ENCODE peak calls at places on chromosome 13, in eight cellular contexts. H is ovary, C is T-helper 1 cell, R is T-helper 9 cell, W is HEK293T, K is hepatocyte, V is thoracic aorta, Z is pons. B is an unnamed sample.

GRCh38 chr13:50512602-50513527 is 330.6 kb downstream of the DLEU7 start:
- DNase-seq in H (peak), C (peak), R (peak), W (peak), K (peak), V (no peak), Z (peak), B (peak)

GRCh38 chr13:112693831-112694497 is 4.1 kb downstream of the ATP11A start:
- DNase-seq in H (peak), C (no peak), R (no peak), W (no peak), K (no peak), V (no peak), Z (peak), B (no peak)

GRCh38 chr13:43307921-43308433 is 284.6 kb downstream of the DNAJC15 start:
- DNase-seq in H (peak), C (no peak), R (no peak), W (no peak), K (peak), V (peak), Z (peak), B (peak)

GRCh38 chr13:29937836-29938235 is 87.4 kb upstream of the UBL3 start:
- DNase-seq in H (no peak), C (no peak), R (peak), W (no peak), K (no peak), V (no peak), Z (no peak), B (no peak)

GRCh38 chr13:97015661-97016350 is 21.5 kb upstream of the OXGR1 start:
- DNase-seq in H (no peak), C (no peak), R (no peak), W (no peak), K (no peak), V (no peak), Z (no peak), B (no peak)

GRCh38 chr13:37995052-37995451 is 125.5 kb upstream of the TRPC4 start:
- DNase-seq in H (no peak), C (no peak), R (no peak), W (peak), K (peak), V (no peak), Z (no peak), B (no peak)

GRCh38 chr13:40667622-40667978 is 1.2 kb upstream of the FOXO1 start:
- DNase-seq in H (peak), C (no peak), R (no peak), W (no peak), K (no peak), V (no peak), Z (no peak), B (no peak)

GRCh38 chr13:101627556-101627943 is 175.1 kb downstream of the ITGBL1 start:
- DNase-seq in H (no peak), C (no peak), R (no peak), W (no peak), K (no peak), V (no peak), Z (peak), B (no peak)

GRCh38 chr13:23460309-23460708 is 26.8 kb upstream of the SACS start:
- DNase-seq in H (no peak), C (no peak), R (no peak), W (no peak), K (no peak), V (no peak), Z (no peak), B (no peak)

GRCh38 chr13:74298912-74299311 is 164.7 kb upstream of the KLF12 start:
- DNase-seq in H (no peak), C (no peak), R (no peak), W (no peak), K (no peak), V (no peak), Z (no peak), B (no peak)

GRCh38 chr13:24251525-24251924 is 57.9 kb upstream of the C1QTNF9 start:
- DNase-seq in H (no peak), C (peak), R (peak), W (no peak), K (no peak), V (no peak), Z (no peak), B (no peak)

GRCh38 chr13:30559274-30559673 is 58.4 kb upstream of the USPL1 start:
- DNase-seq in H (no peak), C (no peak), R (no peak), W (no peak), K (no peak), V (no peak), Z (no peak), B (no peak)

GRCh38 chr13:29543230-29544215 is 52.0 kb downstream of the SLC7A1 start:
- DNase-seq in H (no peak), C (no peak), R (no peak), W (peak), K (peak), V (no peak), Z (no peak), B (no peak)

GRCh38 chr13:29924482-29924884 is 74.1 kb upstream of the UBL3 start:
- DNase-seq in H (no peak), C (no peak), R (no peak), W (no peak), K (peak), V (no peak), Z (no peak), B (no peak)

GRCh38 chr13:113565526-113566226 is 18.9 kb upstream of the TFDP1 start:
- DNase-seq in H (no peak), C (no peak), R (no peak), W (no peak), K (no peak), V (no peak), Z (no peak), B (no peak)

GRCh38 chr13:28922341-28922740 is 102.2 kb downstream of the MTUS2 start:
- DNase-seq in H (no peak), C (no peak), R (no peak), W (no peak), K (no peak), V (no peak), Z (no peak), B (no peak)